ENCODE peak calls at places on chromosomes 13 and 19, in eight cellular contexts. P, F, H, X, K, W, D and J are unnamed samples.

GRCh38 chr19:39843919-39844793 is 2.0 kb downstream of the FBL start:
- DNase-seq in K (no peak), W (peak), D (peak), H (peak), X (no peak), F (peak), P (no peak), J (no peak)

GRCh38 chr19:12936582-12936981 is 1.8 kb upstream of the CALR start:
- DNase-seq in K (no peak), X (no peak), P (no peak), D (no peak), W (no peak), F (no peak), H (no peak), J (no peak)

GRCh38 chr13:76148926-76149325 is 512.8 kb downstream of the LMO7 start:
- DNase-seq in W (no peak), P (no peak), K (no peak), D (no peak), H (no peak), X (no peak), F (peak), J (peak)

GRCh38 chr13:69545500-69546025 is 562.1 kb upstream of the ATXN8OS start:
- DNase-seq in K (no peak), W (no peak), F (no peak), D (no peak), P (no peak), X (no peak), H (no peak), J (no peak)

GRCh38 chr13:94656766-94657165 is 55.1 kb downstream of the GPR180 start:
- DNase-seq in F (peak), D (no peak), X (no peak), W (no peak), H (no peak), P (no peak), K (no peak), J (peak)

GRCh38 chr19:31319465-31319864 is 29.8 kb downstream of the TSHZ3 start:
- DNase-seq in D (no peak), W (no peak), X (no peak), K (no peak), F (no peak), P (no peak), H (no peak), J (peak)

GRCh38 chr19:54415208-54415900 is at the start of gene TTYH1:
- DNase-seq in P (no peak), W (no peak), F (no peak), H (peak), X (no peak), D (peak), K (no peak), J (peak)

GRCh38 chr13:110702591-110703526 is 3.1 kb downstream of the CARS2 start:
- DNase-seq in H (no peak), D (no peak), F (peak), K (no peak), W (no peak), X (no peak), P (no peak), J (peak)

GRCh38 chr19:45152504-45153338 is 8.1 kb downstream of the NKPD1 start:
- DNase-seq in K (no peak), P (no peak), W (peak), D (peak), X (peak), H (peak), F (peak), J (peak)

GRCh38 chr13:31824705-31825512 is 85.6 kb downstream of the RXFP2 start:
- DNase-seq in P (no peak), X (no peak), K (no peak), F (peak), W (no peak), H (no peak), D (no peak), J (no peak)